ENCODE peak calls at places on chromosomes 4 and X, in five cellular contexts. M, F, R, G and H are unnamed samples.

GRCh38 chrX:34875204-34875603 is 67.4 kb upstream of the FAM47B start:
- DNase-seq in G (no peak), M (no peak), F (no peak), R (no peak), H (no peak)

GRCh38 chrX:21870494-21870893 is 14.7 kb downstream of the YY2 start:
- DNase-seq in M (no peak), G (no peak), F (no peak), R (no peak), H (no peak)

GRCh38 chr4:124111922-124112321 is 600.6 kb downstream of the ANKRD50 start:
- DNase-seq in R (no peak), G (no peak), M (no peak), F (no peak), H (no peak)

GRCh38 chr4:183721207-183722081 is 62.4 kb downstream of the TRAPPC11 start:
- DNase-seq in F (peak; percentile 61), G (no peak), R (peak; percentile 82), M (peak; percentile 83), H (no peak)

GRCh38 chr4:38400946-38401345 is 263.1 kb upstream of the KLF3 start:
- DNase-seq in R (no peak), F (no peak), G (no peak), M (no peak), H (no peak)

GRCh38 chr4:11367371-11367770 is 61.3 kb downstream of the HS3ST1 start:
- DNase-seq in G (peak; percentile 83), F (no peak), R (peak; percentile 74), M (peak; percentile 36), H (peak; percentile 93)

GRCh38 chrX:11704725-11705495 is 39.2 kb upstream of the ARHGAP6 start:
- DNase-seq in F (no peak), G (no peak), M (no peak), R (no peak), H (no peak)

GRCh38 chr4:133145241-133145640 is 3.9 kb upstream of the PCDH10 start:
- DNase-seq in M (no peak), R (no peak), F (no peak), G (no peak), H (no peak)

GRCh38 chr4:57044996-57045395 is 65.2 kb downstream of the IGFBP7 start:
- DNase-seq in F (no peak), R (no peak), G (no peak), M (no peak), H (no peak)

GRCh38 chr4:145895056-145895455 is 43.6 kb downstream of the ZNF827 start:
- DNase-seq in F (no peak), R (no peak), M (no peak), G (no peak), H (no peak)

GRCh38 chr4:38125816-38126215 is 165.6 kb downstream of the PTTG2 start:
- DNase-seq in R (no peak), F (no peak), G (no peak), M (no peak), H (no peak)

GRCh38 chr4:47855350-47855749 is 17.5 kb upstream of the CORIN start:
- DNase-seq in G (peak; percentile 69), R (no peak), M (no peak), F (no peak), H (no peak)

GRCh38 chrX:149527705-149528104 is 13.1 kb upstream of the EOLA1 start:
- DNase-seq in G (no peak), F (no peak), M (no peak), R (no peak), H (no peak)

GRCh38 chr4:13640149-13640671 is 12.7 kb upstream of the BOD1L1 start:
- DNase-seq in F (no peak), R (no peak), M (no peak), G (no peak), H (no peak)

GRCh38 chrX:75156537-75156945 is 458 bp upstream of the ABCB7 start:
- DNase-seq in M (no peak), R (no peak), F (no peak), G (no peak), H (no peak)

GRCh38 chrX:9785944-9786741 is at the start of gene SHROOM2:
- DNase-seq in F (peak; percentile 57), G (no peak), M (no peak), R (no peak), H (no peak)

GRCh38 chr4:65502151-65502691 is 168.1 kb downstream of the EPHA5 start:
- DNase-seq in M (no peak), G (no peak), F (no peak), R (no peak), H (no peak)

GRCh38 chr4:169909479-169909878 is 116.7 kb downstream of the MFAP3L start:
- DNase-seq in M (no peak), F (no peak), R (no peak), G (no peak), H (no peak)

GRCh38 chr4:182215171-182215570 is 28.0 kb upstream of the TENM3 start:
- DNase-seq in R (no peak), M (no peak), G (no peak), F (no peak), H (no peak)

GRCh38 chr4:151407466-151408379 is 1.3 kb upstream of the FHIP1A start:
- DNase-seq in G (peak; percentile 65), F (peak; percentile 65), M (peak; percentile 59), R (peak; percentile 36), H (no peak)

GRCh38 chr4:39626261-39626660 is 12.4 kb downstream of the SMIM14 start:
- DNase-seq in R (no peak), G (no peak), M (no peak), F (no peak), H (no peak)

GRCh38 chr4:120918092-120918491 is 4.4 kb downstream of the PRDM5 start:
- DNase-seq in G (no peak), M (no peak), F (no peak), R (no peak), H (no peak)

GRCh38 chrX:9788908-9789307 is 2.7 kb downstream of the SHROOM2 start:
- DNase-seq in R (no peak), M (no peak), G (no peak), F (no peak), H (no peak)

GRCh38 chr4:189202182-189202868 is 738.3 kb upstream of the FRG1 start:
- DNase-seq in G (peak; percentile 69), F (peak; percentile 72), R (peak; percentile 72), M (peak; percentile 24), H (peak; percentile 79)

GRCh38 chrX:7252013-7252610 is 104.2 kb upstream of the PUDP start:
- DNase-seq in M (peak; percentile 63), G (no peak), F (no peak), R (no peak), H (no peak)

GRCh38 chrX:110318664-110318968 is 731 bp upstream of the AMMECR1 start:
- DNase-seq in F (no peak), G (no peak), M (no peak), R (no peak), H (no peak)

GRCh38 chr4:4825431-4825830 is 34.0 kb upstream of the MSX1 start:
- DNase-seq in M (no peak), F (no peak), G (no peak), R (no peak), H (no peak)

GRCh38 chrX:107154787-107155620 is 36.4 kb upstream of the RBM41 start:
- DNase-seq in M (no peak), G (no peak), F (peak; percentile 39), R (no peak), H (no peak)

GRCh38 chr4:100736651-100737450 is 219.0 kb upstream of the EMCN start:
- DNase-seq in R (no peak), M (no peak), G (no peak), F (no peak), H (no peak)

GRCh38 chr4:26058537-26058936 is 144.5 kb downstream of the SMIM20 start:
- DNase-seq in F (no peak), M (no peak), G (no peak), R (no peak), H (no peak)

GRCh38 chrX:46626566-46626965 is 53.0 kb downstream of the CHST7 start:
- DNase-seq in F (no peak), R (no peak), G (no peak), M (no peak), H (no peak)

GRCh38 chr4:152678841-152679240 is 956 bp downstream of the TMEM154 start:
- DNase-seq in R (no peak), F (no peak), G (no peak), M (no peak), H (no peak)
- H3K4me3 ChIP-seq in R (no peak overlapping the region), F (no peak overlapping the region), G (peak overlapping the region; percentile 56), M (no peak overlapping the region), H (no peak overlapping the region)

DNA sequence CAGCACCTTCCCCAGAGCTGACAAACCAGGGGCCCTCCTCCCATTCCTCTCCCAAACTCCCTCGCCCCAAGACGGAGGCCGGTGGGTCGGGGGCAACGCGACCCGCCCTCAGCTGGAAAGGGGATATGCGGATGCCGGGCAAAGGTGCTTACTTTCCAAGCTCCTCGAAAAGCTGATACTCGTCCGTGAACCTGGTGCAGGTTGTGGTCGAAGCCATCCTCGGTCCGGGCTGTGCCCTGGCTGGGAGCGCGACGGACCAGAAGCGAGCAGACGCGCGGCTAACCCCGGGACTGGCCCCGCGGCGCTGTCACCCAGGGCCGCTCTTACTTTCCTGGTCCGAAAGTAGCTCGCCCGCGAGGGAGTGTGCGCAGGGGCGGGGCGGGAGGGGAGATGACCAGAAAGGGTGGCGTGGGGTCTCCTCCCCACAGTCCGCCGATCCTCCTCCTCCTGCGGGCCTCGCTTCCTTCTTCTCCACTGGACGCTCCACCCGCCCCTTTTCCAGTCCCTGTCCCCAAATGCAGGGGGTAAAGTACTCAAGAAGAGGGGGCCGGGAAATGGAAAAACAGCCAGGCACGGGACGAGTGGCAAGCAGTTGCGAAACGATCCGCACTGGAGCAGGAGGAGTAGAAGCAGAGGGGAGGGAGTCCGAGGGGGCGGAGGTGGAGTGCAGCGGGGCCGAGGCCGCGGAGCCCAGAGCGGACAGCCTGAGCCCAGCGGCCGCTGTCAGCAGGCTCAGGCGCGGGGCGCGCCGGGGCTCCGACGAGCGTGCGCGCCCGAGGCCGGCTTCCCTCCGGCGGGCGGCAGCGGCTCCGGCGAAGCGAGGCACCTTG is 471 bp downstream of the CAMK2D start:
- DNase-seq in G (peak; percentile 94), M (peak; percentile 84), F (peak; percentile 73), R (peak; percentile 89), H (peak; percentile 94)
- TF ChIP-seq POLR2A in G (peak; percentile 44), M (peak; percentile 47), F (no peak), R (no peak), H (no peak)

GRCh38 chr4:119097282-119097900 is 38.2 kb upstream of the MYOZ2 start:
- DNase-seq in M (no peak), F (no peak), G (no peak), R (no peak), H (no peak)
- H3K4me1 ChIP-seq in M (peaks cover 24% of the 10 kb centered on the region), F (no peaks in the 10 kb centered on the region), G (peaks cover 26% of the 10 kb centered on the region), R (peaks cover 17% of the 10 kb centered on the region), H (peaks cover 5% of the 10 kb centered on the region)

DNA sequence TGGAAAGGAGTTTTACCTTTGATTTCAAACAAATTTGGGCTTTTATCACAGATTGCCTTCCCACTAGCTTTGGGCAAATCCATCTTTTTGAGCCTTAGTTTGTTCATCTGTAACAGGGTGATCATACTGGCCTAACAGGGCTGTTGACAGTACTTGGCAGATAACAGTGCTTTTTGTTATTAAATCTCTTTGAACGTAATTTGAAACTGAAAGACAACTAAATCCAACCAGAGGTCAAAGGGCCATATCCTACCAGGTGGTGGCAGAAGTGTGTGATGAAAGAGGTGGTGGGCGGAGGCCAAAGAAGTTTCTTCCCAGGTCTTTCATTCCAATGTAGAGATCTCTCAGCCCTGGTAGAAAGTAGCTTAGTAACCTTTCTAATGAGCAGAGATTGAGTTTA is 35.2 kb upstream of the TADA2B start:
- DNase-seq in F (no peak), R (no peak), M (no peak), G (no peak), H (no peak)
- H3K4me3 ChIP-seq in F (peak overlapping the region; percentile 11), R (no peak overlapping the region), M (no peak overlapping the region), G (no peak overlapping the region), H (no peak overlapping the region)

GRCh38 chrX:40152706-40153334 is 55.1 kb upstream of the BCOR start:
- DNase-seq in F (no peak), R (peak; percentile 75), M (peak; percentile 52), G (no peak), H (peak; percentile 77)
- TF ChIP-seq POLR2A in F (no peak), R (no peak), M (no peak), G (no peak), H (no peak)

GRCh38 chr4:74932010-74932409 is 906 bp upstream of the PARM1 start:
- DNase-seq in F (no peak), G (no peak), R (no peak), M (no peak), H (no peak)
- H3K4me1 ChIP-seq in F (peaks cover 3% of the 10 kb centered on the region), G (peaks cover 26% of the 10 kb centered on the region), R (peaks cover 7% of the 10 kb centered on the region), M (peaks cover 6% of the 10 kb centered on the region), H (peaks cover 22% of the 10 kb centered on the region)